ENCODE peak calls at places on chromosomes 7 and 10, in four cellular contexts. One of them, this sample, is unnamed.

GRCh38 chr7:110386914-110387313 is 704.0 kb upstream of the LRRN3 start:
- DNase-seq in GM12878: no peak
- DNase-seq in IMR-90: peak
- DNase-seq in K562: no peak
- DNase-seq in this sample: no peak

GRCh38 chr10:105800626-105801025 is 1159.5 kb downstream of the SORCS3 start:
- DNase-seq in GM12878: no peak
- DNase-seq in IMR-90: no peak
- DNase-seq in K562: no peak
- DNase-seq in this sample: no peak

GRCh38 chr7:100837099-100837836 is 9.9 kb upstream of the EPHB4 start:
- DNase-seq in GM12878: peak
- DNase-seq in IMR-90: peak
- DNase-seq in K562: peak
- DNase-seq in this sample: peak

GRCh38 chr7:47039089-47039648 is 542.7 kb downstream of the TNS3 start:
- DNase-seq in GM12878: no peak
- DNase-seq in IMR-90: no peak
- DNase-seq in K562: no peak
- DNase-seq in this sample: no peak

GRCh38 chr7:69837387-69838068 is 239.3 kb downstream of the AUTS2 start:
- DNase-seq in GM12878: no peak
- DNase-seq in IMR-90: no peak
- DNase-seq in K562: no peak
- DNase-seq in this sample: no peak

GRCh38 chr10:24249829-24250415 is 41.0 kb downstream of the KIAA1217 start:
- DNase-seq in GM12878: no peak
- DNase-seq in IMR-90: no peak
- DNase-seq in K562: no peak
- DNase-seq in this sample: no peak

GRCh38 chr10:28479366-28479765 is 53.6 kb upstream of the WAC start:
- DNase-seq in GM12878: no peak
- DNase-seq in IMR-90: no peak
- DNase-seq in K562: peak
- DNase-seq in this sample: no peak

GRCh38 chr10:60942134-60942533 is 1.9 kb downstream of the RHOBTB1 start:
- DNase-seq in GM12878: no peak
- DNase-seq in IMR-90: no peak
- DNase-seq in K562: no peak
- DNase-seq in this sample: no peak

GRCh38 chr7:47227762-47228177 is 354.1 kb downstream of the TNS3 start:
- DNase-seq in GM12878: peak
- DNase-seq in IMR-90: peak
- DNase-seq in K562: peak
- DNase-seq in this sample: no peak

GRCh38 chr7:121385800-121386179 is 10.3 kb downstream of the FAM3C start:
- DNase-seq in GM12878: peak
- DNase-seq in IMR-90: peak
- DNase-seq in K562: no peak
- DNase-seq in this sample: peak

GRCh38 chr7:45597286-45597984 is 23.3 kb downstream of the ADCY1 start:
- DNase-seq in GM12878: no peak
- DNase-seq in IMR-90: no peak
- DNase-seq in K562: no peak
- DNase-seq in this sample: no peak

GRCh38 chr7:151008143-151008510 is 16.2 kb downstream of the ATG9B start:
- DNase-seq in GM12878: no peak
- DNase-seq in IMR-90: no peak
- DNase-seq in K562: peak
- DNase-seq in this sample: peak

GRCh38 chr7:85290252-85290651 is 103.4 kb upstream of the SEMA3D start:
- DNase-seq in GM12878: no peak
- DNase-seq in IMR-90: no peak
- DNase-seq in K562: no peak
- DNase-seq in this sample: no peak

DNA sequence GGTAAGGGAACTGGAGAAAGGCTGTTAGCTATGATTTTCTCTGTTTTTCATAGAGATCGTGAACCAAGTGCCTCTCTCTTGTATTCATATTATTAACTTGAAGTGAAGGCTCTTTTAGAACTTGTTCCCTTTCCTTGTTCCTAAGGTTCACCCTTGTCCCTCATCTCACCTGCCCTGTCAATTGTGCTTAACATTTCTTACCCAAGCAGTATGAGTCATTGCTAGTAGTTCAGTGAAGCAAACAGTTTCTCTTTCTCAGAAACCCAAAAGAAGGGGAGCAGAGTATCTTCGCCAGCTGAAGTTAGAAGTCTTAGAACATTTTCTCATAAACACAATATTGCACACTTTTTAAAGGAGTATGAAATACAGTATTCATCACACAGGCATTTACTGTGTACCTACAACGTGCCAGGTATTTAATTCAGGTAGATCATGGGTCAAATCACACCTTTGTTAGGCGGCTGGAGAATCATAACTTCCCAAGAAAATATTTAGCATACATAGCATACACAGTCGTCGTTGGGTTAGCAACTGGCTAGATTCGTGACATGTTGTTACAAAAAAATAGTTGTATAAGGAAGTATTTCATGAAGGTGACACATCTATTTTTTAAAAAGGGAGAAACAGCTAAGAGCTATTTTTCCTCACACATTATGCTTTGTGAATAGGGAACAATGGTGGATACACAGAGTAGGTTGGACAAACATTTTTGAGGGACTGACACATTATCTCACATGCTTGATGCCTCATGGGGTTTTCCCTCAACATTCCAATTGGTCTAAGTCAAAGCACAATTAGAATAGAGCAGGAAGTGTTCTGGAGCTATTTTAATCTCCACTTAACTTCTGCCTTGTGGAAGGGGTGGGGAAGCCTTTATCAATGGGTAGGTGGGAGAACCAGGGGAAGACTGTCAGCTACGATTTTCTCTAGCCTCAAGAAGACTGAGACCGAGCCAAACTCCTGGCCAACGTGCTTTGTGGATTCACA is 13.2 kb downstream of the HDAC9 start:
- DNase-seq in GM12878: no peak
- DNase-seq in IMR-90: peak
- DNase-seq in K562: no peak
- DNase-seq in this sample: peak
- TF ChIP-seq FOS in GM12878: no peak
- TF ChIP-seq FOS in IMR-90: peak
- TF ChIP-seq FOS in K562: no peak
- TF ChIP-seq FOS in this sample: peak

GRCh38 chr7:146701166-146701565 is 584.6 kb downstream of the CNTNAP2 start:
- DNase-seq in GM12878: no peak
- DNase-seq in IMR-90: no peak
- DNase-seq in K562: no peak
- DNase-seq in this sample: no peak
- TF ChIP-seq POLR2A in GM12878: no peak
- TF ChIP-seq POLR2A in IMR-90: no peak
- TF ChIP-seq POLR2A in K562: no peak
- TF ChIP-seq POLR2A in this sample: no peak

GRCh38 chr10:32112055-32112454 is 55.8 kb upstream of the KIF5B start:
- DNase-seq in GM12878: no peak
- DNase-seq in IMR-90: peak
- DNase-seq in K562: no peak
- DNase-seq in this sample: peak
- TF ChIP-seq FOS in GM12878: no peak
- TF ChIP-seq FOS in IMR-90: no peak
- TF ChIP-seq FOS in K562: no peak
- TF ChIP-seq FOS in this sample: peak

GRCh38 chr10:3786295-3786981 is 1.4 kb upstream of the KLF6 start:
- DNase-seq in GM12878: no peak
- DNase-seq in IMR-90: peak
- DNase-seq in K562: no peak
- DNase-seq in this sample: peak
- TF ChIP-seq POLR2A in GM12878: peak
- TF ChIP-seq POLR2A in IMR-90: peak
- TF ChIP-seq POLR2A in K562: peak
- TF ChIP-seq POLR2A in this sample: no peak

DNA sequence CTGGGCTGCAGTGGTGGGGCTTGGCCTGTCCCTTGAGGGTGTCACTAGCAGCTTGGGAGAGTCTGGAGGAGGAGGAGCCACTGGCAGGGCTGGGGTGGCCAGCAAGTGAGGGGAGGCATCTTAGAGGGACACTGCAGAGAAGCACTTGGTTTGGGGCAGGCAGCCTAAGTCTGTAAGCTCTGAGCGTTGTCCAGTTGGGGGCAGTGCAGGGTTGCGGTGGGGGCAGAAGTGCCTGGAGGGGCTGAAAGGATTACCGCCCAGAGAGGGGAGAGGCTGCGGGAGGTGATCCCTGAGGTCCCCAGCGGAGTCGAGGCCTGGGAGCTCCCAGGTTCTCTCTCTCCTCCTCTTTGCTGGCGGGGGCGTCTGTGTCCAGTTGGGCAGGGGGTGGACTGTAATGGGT is 7.4 kb downstream of the ADCYAP1R1 start:
- DNase-seq in GM12878: no peak
- DNase-seq in IMR-90: no peak
- DNase-seq in K562: peak
- DNase-seq in this sample: no peak
- TF ChIP-seq FOS in GM12878: no peak
- TF ChIP-seq FOS in IMR-90: no peak
- TF ChIP-seq FOS in K562: no peak
- TF ChIP-seq FOS in this sample: no peak

GRCh38 chr10:27240891-27241639 is 468 bp upstream of the ACBD5 start:
- DNase-seq in GM12878: no peak
- DNase-seq in IMR-90: no peak
- DNase-seq in K562: peak
- DNase-seq in this sample: peak

GRCh38 chr10:27242473-27242950 is 1.9 kb upstream of the ACBD5 start:
- DNase-seq in GM12878: no peak
- DNase-seq in IMR-90: no peak
- DNase-seq in K562: no peak
- DNase-seq in this sample: no peak

GRCh38 chr10:27242951-27243551 is 2.5 kb upstream of the ACBD5 start:
- DNase-seq in GM12878: peak
- DNase-seq in IMR-90: peak
- DNase-seq in K562: no peak
- DNase-seq in this sample: peak

GRCh38 chr10:27241640-27242472 is 1.3 kb upstream of the ACBD5 start:
- DNase-seq in GM12878: peak
- DNase-seq in IMR-90: peak
- DNase-seq in K562: peak
- DNase-seq in this sample: peak

GRCh38 chr10:27240212-27240890 is at the start of gene ACBD5:
- DNase-seq in GM12878: peak
- DNase-seq in IMR-90: peak
- DNase-seq in K562: peak
- DNase-seq in this sample: peak
- TF ChIP-seq POLR2A in GM12878: peak
- TF ChIP-seq POLR2A in IMR-90: no peak
- TF ChIP-seq POLR2A in K562: peak
- TF ChIP-seq POLR2A in this sample: peak

DNA sequence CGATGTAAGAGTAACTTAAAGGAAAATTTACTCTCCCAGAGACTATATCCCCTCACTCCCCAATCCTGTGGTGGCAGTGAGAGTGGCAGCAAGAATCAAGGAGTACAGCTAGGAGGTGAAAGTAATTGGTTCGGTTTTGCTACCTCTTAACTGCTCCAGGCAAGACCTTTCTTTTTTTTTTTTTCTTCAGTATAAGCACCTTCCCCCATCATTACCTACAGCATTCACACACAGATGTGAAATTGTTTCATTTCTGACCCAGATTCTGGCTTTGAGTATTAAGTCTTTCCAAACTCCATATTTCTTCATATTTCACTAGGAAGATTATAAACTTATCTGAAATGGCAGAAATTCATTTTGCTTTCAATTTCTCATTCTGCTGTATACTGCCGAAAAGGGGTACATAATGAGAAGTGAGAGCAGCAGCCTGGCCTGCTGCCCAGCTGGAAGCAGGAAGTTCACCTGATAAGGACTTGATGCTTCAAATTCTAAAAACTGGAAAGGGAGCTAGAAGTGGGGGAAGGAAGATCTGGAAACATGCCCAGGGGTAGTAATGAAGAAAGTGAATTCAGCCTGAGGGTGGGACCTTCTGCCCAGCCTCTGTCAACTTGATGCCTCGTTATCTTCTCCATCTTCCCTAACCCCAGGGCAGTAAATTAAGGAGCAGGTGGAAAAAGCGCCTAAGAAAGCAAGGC is 69.5 kb downstream of the ARMH3 start:
- DNase-seq in GM12878: no peak
- DNase-seq in IMR-90: no peak
- DNase-seq in K562: no peak
- DNase-seq in this sample: peak
- TF ChIP-seq FOS in GM12878: no peak
- TF ChIP-seq FOS in IMR-90: no peak
- TF ChIP-seq FOS in K562: no peak
- TF ChIP-seq FOS in this sample: no peak

This sample was measured in endothelial cell of umbilical vein.